ENCODE peak calls at places on chromosomes 16 and 17, in four cellular contexts. Y is colonic mucosa, A is foreskin fibroblast, O is stomach. V is an unnamed sample.

GRCh38 chr16:30473231-30474061 is 904 bp downstream of the ITGAL start:
- DNase-seq in A (no peak), Y (no peak), O (no peak), V (no peak)

GRCh38 chr16:31460582-31461002 is 1.3 kb downstream of the ARMC5 start:
- DNase-seq in Y (no peak), A (peak), O (no peak), V (peak)

GRCh38 chr17:37131064-37131463 is 182.3 kb downstream of the AATF start:
- DNase-seq in A (peak), Y (no peak), O (no peak), V (no peak)

GRCh38 chr16:49884033-49884707 is 28.3 kb upstream of the ZNF423 start:
- DNase-seq in A (no peak), O (no peak), Y (peak), V (no peak)

GRCh38 chr17:78374631-78375274 is 3.7 kb upstream of the PGS1 start:
- DNase-seq in O (no peak), Y (no peak), A (no peak), V (no peak)

GRCh38 chr17:52537368-52537767 is 378.9 kb upstream of the CA10 start:
- DNase-seq in Y (no peak), O (no peak), A (no peak), V (no peak)

GRCh38 chr16:8493885-8494487 is 96.3 kb downstream of the TMEM114 start:
- DNase-seq in O (no peak), Y (no peak), A (no peak), V (no peak)

GRCh38 chr16:52408197-52408845 is 138.6 kb downstream of the TOX3 start:
- DNase-seq in A (no peak), O (no peak), Y (no peak), V (no peak)

GRCh38 chr17:6588165-6588564 is 31.8 kb upstream of the PITPNM3 start:
- DNase-seq in A (no peak), O (no peak), Y (no peak), V (no peak)

GRCh38 chr16:80260906-80261311 is 279.9 kb upstream of the DYNLRB2 start:
- DNase-seq in A (no peak), O (no peak), Y (peak), V (no peak)

GRCh38 chr17:76151896-76152454 is 10.9 kb upstream of the FOXJ1 start:
- DNase-seq in O (no peak), Y (no peak), A (no peak), V (no peak)

GRCh38 chr16:85750827-85751641 is at the start of gene C16orf74:
- DNase-seq in Y (peak), A (peak), O (peak), V (no peak)

GRCh38 chr17:60091109-60091508 is 12.4 kb upstream of the HEATR6 start:
- DNase-seq in O (no peak), Y (no peak), A (no peak), V (no peak)

GRCh38 chr16:70694088-70694487 is 8.2 kb upstream of the MTSS2 start:
- DNase-seq in O (no peak), A (peak), Y (no peak), V (peak)

GRCh38 chr17:60678118-60678444 is 430 bp downstream of the BCAS3 start:
- DNase-seq in A (no peak), Y (no peak), O (no peak), V (no peak)

DNA sequence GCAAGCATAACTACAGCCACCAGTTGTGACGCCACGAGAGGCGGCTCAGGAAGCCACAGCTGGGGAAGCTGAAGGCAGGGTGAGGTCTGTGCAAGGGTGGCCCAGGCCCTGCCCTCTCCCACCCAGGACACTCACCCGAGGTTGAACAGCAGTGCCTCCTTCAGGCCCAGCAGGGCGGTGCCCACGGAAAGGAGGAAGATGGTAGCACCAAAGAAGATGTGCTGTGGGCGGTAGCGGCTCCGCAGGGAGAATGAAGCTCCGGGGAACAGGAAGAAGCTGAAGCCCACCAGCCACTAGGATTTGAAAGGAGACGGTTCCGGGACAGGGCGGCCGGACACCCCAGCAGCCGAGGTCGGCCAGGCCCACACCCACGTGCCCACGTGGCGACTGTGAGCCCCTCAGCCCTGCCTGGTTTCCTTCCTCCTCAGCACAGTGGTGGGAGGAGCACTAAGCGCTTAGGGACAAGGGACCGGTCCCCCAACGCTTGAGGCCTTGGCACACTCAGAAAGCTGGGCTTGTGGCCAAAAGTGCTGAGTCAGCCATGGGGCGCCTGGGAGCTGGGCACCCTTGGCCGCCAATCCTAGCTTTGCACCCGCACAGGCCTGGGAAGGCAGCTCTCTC is 11.0 kb downstream of the CYB561 start:
- DNase-seq in O (peak), Y (peak), A (peak), V (no peak)
- TF ChIP-seq CTCF in O (no peak), Y (no peak), A (peak), V (no peak)

GRCh38 chr17:8572767-8573166 is 57.8 kb downstream of the MYH10 start:
- DNase-seq in A (no peak), O (no peak), Y (no peak), V (no peak)
- TF ChIP-seq CTCF in A (no peak), O (no peak), Y (no peak), V (peak)

DNA sequence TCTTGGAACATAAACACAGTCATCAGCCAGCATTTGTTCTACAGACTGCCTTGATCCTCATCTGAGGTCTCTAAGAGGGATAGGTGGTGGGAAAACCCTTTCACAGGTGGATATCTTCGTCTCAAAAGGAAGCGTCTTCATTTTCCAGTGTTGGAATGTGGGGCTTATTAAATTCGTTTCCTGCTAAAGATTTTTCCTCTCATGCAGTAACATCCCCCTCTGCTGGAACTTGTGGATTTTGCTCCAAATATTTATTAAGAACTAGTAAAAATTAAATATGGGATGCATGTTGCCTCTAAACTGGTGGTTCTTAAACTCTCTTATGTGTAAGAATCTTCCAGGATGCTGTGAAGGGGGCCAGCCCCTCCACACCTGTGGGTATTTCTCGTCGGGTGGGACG is 20.1 kb upstream of the MLYCD start:
- DNase-seq in O (no peak), Y (no peak), A (peak), V (no peak)
- TF ChIP-seq CTCF in O (no peak), Y (no peak), A (peak), V (peak)

DNA sequence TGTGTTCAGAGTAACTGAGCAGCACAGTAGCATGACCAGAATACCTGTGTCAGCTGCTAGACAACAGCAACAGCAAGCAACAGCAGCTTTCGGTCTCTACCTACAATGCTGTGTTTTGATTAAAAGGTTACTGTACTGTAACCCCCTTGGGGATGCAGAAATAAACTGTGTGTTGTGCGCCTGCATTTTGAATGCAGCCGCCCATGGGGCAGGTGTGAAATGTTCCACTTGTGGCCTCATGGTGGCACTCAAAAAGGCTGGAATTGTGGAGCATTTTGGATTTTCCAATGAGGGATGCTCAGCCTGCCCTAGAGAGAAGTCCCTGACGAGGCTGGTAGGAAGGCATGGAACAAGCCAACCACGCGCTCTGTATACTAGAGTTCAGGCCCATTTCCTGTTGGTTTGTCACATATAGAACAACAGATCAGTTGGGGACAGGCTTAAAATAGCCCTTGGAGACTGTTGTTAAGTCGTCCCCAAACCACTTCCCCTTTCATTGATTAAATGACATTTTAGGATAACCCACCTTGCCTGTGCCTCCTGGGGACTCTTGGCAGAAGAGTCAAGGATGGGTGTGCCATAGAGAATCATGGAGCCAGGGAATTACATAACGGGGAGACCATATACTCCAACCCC is 27.1 kb downstream of the SCPEP1 start:
- DNase-seq in A (no peak), Y (peak), O (peak), V (no peak)
- TF ChIP-seq CTCF in A (no peak), Y (peak), O (peak), V (no peak)

DNA sequence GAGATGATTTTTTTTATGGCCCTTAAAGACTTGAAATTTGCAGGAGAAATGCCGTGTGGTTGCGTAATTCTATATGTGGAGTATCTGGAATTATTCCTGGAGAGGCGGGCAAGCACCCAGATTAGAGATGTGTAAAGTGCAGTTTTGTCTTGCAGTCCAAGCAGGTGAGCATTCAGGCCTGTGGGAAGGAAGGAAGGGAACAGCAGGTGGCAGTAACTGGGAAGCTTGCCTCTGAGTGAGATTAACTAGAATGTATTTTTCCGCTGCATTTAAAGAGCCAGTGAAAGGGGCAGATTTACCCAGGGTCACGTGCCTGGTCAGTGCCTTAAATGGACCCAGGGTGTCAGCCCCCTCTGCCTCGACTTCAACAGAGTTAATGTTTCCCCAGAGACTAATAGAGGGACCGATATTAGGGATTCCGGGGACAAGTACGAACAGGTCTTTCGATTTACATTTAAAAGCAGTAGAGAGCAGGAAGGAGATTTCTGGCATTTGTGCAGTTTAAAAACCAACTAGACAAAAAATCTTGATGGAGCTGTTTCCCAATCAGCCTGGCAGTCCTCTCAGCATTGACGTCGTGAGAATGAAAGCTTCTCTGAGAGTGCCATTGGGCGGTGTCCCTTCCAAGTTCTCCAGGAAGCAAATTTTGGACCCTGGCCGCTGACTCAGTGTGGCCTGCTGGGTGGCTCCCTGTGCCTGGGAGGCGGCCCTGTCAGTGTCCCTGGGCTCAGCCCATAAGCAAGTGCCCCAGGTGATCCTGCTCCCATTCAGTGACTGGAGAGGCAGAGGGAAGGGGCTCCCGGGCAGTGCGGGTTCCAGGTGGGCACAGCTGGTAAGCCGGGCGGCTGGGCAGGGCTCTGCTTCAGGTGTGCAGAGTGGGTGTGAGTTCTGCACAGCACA is 38.2 kb downstream of the KSR1 start:
- DNase-seq in O (peak), A (no peak), Y (peak), V (peak)
- TF ChIP-seq CTCF in O (peak), A (no peak), Y (peak), V (peak)

DNA sequence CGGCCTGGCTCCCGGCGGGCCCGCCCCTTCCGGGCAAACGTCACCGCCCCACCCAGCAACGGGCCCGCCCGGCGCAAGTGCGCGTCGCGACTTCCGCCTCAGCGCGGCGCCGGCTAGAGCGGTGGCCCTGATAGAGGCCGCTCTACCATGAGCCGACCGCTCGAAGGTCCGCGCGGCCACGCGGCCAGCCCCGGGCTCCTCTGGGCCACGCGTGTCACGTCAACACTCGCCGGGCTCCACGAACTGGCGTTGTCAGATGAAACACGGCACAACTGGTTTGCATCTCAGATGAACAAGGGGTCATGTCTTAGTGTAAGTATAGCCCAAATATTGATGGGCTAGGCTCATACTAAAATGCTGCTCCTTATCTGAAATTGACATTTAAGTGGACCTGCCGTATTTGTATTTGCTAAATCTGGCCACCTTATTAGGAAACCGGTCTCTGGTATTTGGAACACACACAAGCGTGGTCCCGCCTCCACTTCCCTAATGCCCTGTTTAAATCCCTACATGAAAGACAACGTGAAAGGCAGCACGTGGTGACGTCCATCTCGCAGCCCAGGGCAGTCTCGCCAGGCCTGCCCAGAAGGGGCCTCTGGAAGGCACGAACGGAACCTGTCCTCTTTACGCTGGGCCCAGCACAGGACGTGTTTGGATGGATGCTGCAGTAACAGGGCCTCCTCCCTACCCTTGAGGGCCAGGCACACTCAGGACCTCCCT is at the start of gene ZNF598:
- DNase-seq in A (peak), Y (peak), O (peak), V (peak)
- TF ChIP-seq CTCF in A (no peak), Y (no peak), O (no peak), V (no peak)

GRCh38 chr17:49359990-49360795 is 1.9 kb downstream of the ZNF652 start:
- DNase-seq in O (no peak), A (no peak), Y (no peak), V (no peak)
- TF ChIP-seq CTCF in O (no peak), A (no peak), Y (no peak), V (no peak)

DNA sequence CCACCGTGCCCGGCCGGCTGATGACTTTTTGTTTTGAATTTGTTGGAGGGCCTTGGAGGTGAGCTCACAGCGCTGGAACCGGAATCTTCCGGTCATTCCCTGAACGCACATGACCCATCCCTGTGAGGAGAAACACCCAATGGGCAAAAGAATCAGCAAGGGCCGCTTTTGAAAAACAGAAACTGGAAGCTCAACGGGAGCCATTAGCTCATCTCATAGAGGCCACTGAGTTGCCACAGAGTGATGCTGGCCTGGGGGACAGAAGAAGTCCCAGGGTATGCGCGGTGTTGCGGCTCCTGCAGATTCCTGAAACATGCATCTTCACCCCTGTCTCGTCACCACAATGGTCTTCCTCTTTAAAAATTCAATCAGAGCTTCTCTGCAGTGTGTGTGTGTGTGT is 68.4 kb downstream of the MARCHF10 start:
- DNase-seq in A (no peak), Y (no peak), O (no peak), V (no peak)
- TF ChIP-seq CTCF in A (no peak), Y (no peak), O (no peak), V (no peak)

GRCh38 chr17:38733315-38734234 is 3.4 kb downstream of the CISD3 start:
- DNase-seq in A (no peak), Y (no peak), O (no peak), V (no peak)
- TF ChIP-seq CTCF in A (no peak), Y (no peak), O (no peak), V (no peak)

GRCh38 chr17:14557482-14557881 is 256.6 kb downstream of the HS3ST3B1 start:
- DNase-seq in O (no peak), A (no peak), Y (no peak), V (no peak)

GRCh38 chr17:14559220-14559619 is 258.3 kb downstream of the HS3ST3B1 start:
- DNase-seq in A (no peak), Y (no peak), O (no peak), V (no peak)

GRCh38 chr17:14559720-14560119 is 258.8 kb downstream of the HS3ST3B1 start:
- DNase-seq in A (no peak), O (no peak), Y (no peak), V (no peak)

GRCh38 chr17:14552311-14552710 is 251.4 kb downstream of the HS3ST3B1 start:
- DNase-seq in O (no peak), Y (no peak), A (no peak), V (no peak)

GRCh38 chr17:14553847-14554246 is 253.0 kb downstream of the HS3ST3B1 start:
- DNase-seq in Y (no peak), A (no peak), O (no peak), V (no peak)
- TF ChIP-seq CTCF in Y (no peak), A (no peak), O (no peak), V (no peak)